ENCODE peak calls at places on chromosome 3, in ten cellular contexts. J is Calu3; O is endothelial cell; A is foreskin keratinocyte; K is T follicular helper cell; T is neural crest cell; P is midbrain; X is activated CD8-positive, alpha-beta memory T cell treated with anti-CD3 and anti-CD28 coated beads, Interleukin-2, amount 10 ng/mL, durations not matched to agents 7 days and 5 days; B is NCI-H2029; Q is stimulated activated naive CD4-positive, alpha-beta T cell. U is an unnamed sample.

GRCh38 chr3:34132069-34132677 is 333.7 kb downstream of the PDCD6IP start:
- DNase-seq in J (no peak), O (no peak), X (no peak), A (no peak), T (no peak), P (no peak), K (no peak), Q (no peak), B (no peak), U (peak)

GRCh38 chr3:126971891-126972351 is 11.0 kb upstream of the PLXNA1 start:
- DNase-seq in O (no peak), Q (no peak), B (no peak), J (no peak), T (peak), X (no peak), P (peak), A (no peak), K (no peak), U (no peak)

GRCh38 chr3:45026957-45027356 is 854 bp downstream of the CLEC3B start:
- DNase-seq in T (no peak), O (no peak), X (no peak), Q (no peak), J (no peak), A (peak), K (no peak), P (no peak), B (no peak), U (no peak)

GRCh38 chr3:25785826-25786225 is 2.6 kb upstream of the NGLY1 start:
- DNase-seq in O (no peak), P (no peak), Q (no peak), J (no peak), A (peak), X (no peak), B (no peak), K (no peak), T (no peak), U (peak)

GRCh38 chr3:108342829-108343478 is 46.6 kb downstream of the HHLA2 start:
- DNase-seq in X (peak), B (no peak), P (no peak), J (no peak), A (peak), K (no peak), O (no peak), Q (no peak), T (no peak), U (no peak)

GRCh38 chr3:101533603-101533968 is 20.6 kb upstream of the SENP7 start:
- DNase-seq in P (no peak), Q (no peak), A (peak), T (no peak), X (no peak), K (no peak), B (no peak), J (no peak), O (no peak), U (no peak)

GRCh38 chr3:153182491-153182890 is 20.5 kb downstream of the RAP2B start:
- DNase-seq in A (no peak), K (no peak), T (no peak), B (no peak), Q (no peak), X (no peak), P (no peak), O (no peak), J (no peak), U (no peak)

GRCh38 chr3:115699741-115700140 is 76.4 kb downstream of the GAP43 start:
- DNase-seq in B (no peak), X (no peak), P (no peak), O (no peak), A (no peak), T (no peak), K (no peak), J (no peak), Q (no peak), U (peak)

GRCh38 chr3:11118181-11118682 is 36.1 kb upstream of the HRH1 start:
- DNase-seq in Q (no peak), J (no peak), P (no peak), K (no peak), X (no peak), B (no peak), O (no peak), T (no peak), A (peak), U (no peak)

GRCh38 chr3:10380906-10381795 is 60.2 kb upstream of the SEC13 start:
- DNase-seq in K (no peak), B (no peak), T (no peak), J (no peak), Q (no peak), X (no peak), O (no peak), P (no peak), A (no peak), U (peak)

GRCh38 chr3:114848087-114848486 is 299.0 kb downstream of the ZBTB20 start:
- DNase-seq in A (no peak), J (no peak), O (no peak), Q (no peak), T (no peak), K (no peak), X (no peak), P (peak), B (peak), U (peak)

GRCh38 chr3:128649264-128649663 is 1.4 kb downstream of the RPN1 start:
- DNase-seq in J (no peak), T (no peak), K (no peak), A (no peak), P (no peak), X (no peak), B (no peak), Q (no peak), O (no peak), U (peak)

GRCh38 chr3:182979719-182980191 is 583 bp downstream of the DCUN1D1 start:
- DNase-seq in X (peak), K (no peak), J (peak), P (peak), O (peak), B (no peak), A (peak), T (peak), Q (peak), U (peak)

GRCh38 chr3:46491089-46492070 is 6.4 kb upstream of the RTP3 start:
- DNase-seq in Q (no peak), K (no peak), A (no peak), X (peak), B (no peak), J (no peak), T (no peak), O (no peak), P (no peak), U (no peak)

GRCh38 chr3:62500556-62501294 is 127.4 kb upstream of the FEZF2 start:
- DNase-seq in J (no peak), Q (no peak), X (no peak), K (no peak), O (no peak), T (no peak), B (no peak), A (peak), P (no peak), U (peak)

GRCh38 chr3:52422669-52423068 is 22.2 kb downstream of the SEMA3G start:
- DNase-seq in J (no peak), B (no peak), P (no peak), O (no peak), A (no peak), T (no peak), X (no peak), K (no peak), Q (no peak), U (no peak)

GRCh38 chr3:40516201-40516600 is 8.6 kb upstream of the ZNF621 start:
- DNase-seq in K (no peak), A (no peak), P (no peak), X (no peak), Q (no peak), T (no peak), O (no peak), B (no peak), J (no peak), U (no peak)

GRCh38 chr3:38085943-38086324 is 46.9 kb downstream of the DLEC1 start:
- DNase-seq in X (no peak), A (no peak), J (no peak), K (no peak), B (no peak), P (no peak), O (no peak), T (no peak), Q (no peak), U (no peak)

GRCh38 chr3:144524531-144524930 is 552.9 kb downstream of the DIPK2A start:
- DNase-seq in O (no peak), X (no peak), B (no peak), J (no peak), Q (no peak), A (no peak), P (no peak), K (no peak), T (no peak), U (peak)

GRCh38 chr3:40524571-40525285 is at the start of gene ZNF621:
- DNase-seq in O (peak), B (peak), T (peak), J (peak), P (peak), Q (peak), K (peak), X (peak), A (peak), U (peak)

GRCh38 chr3:127831723-127832172 is 9.4 kb upstream of the MGLL start:
- DNase-seq in X (peak), J (peak), P (no peak), Q (no peak), K (no peak), B (peak), T (peak), A (no peak), O (peak), U (peak)

GRCh38 chr3:197204729-197205128 is 93.7 kb downstream of the DLG1 start:
- DNase-seq in K (no peak), P (no peak), Q (no peak), B (no peak), O (no peak), J (no peak), A (no peak), T (no peak), X (no peak), U (no peak)

U was measured in NCI-H69.